ENCODE peak calls at places on chromosomes 7 and 10, in four cellular contexts. X is H1, C is HepG2, D is GM12878. W is an unnamed sample. For H3K9me3, the result is how much of the 10 kb centered on the place peaks cover.

GRCh38 chr10:48945441-48946143 is 6.0 kb upstream of the LRRC18 start:
- DNase-seq in C (no peak), D (no peak), X (no peak), W (no peak)

GRCh38 chr10:47111329-47111862 is 188.6 kb upstream of the GDF10 start:
- DNase-seq in X (no peak), D (no peak), C (no peak), W (no peak)

GRCh38 chr10:128751284-128751683 is 625.1 kb upstream of the MKI67 start:
- DNase-seq in C (no peak), X (no peak), D (no peak), W (no peak)

GRCh38 chr10:112981553-112981952 is 31.5 kb downstream of the TCF7L2 start:
- DNase-seq in C (no peak), D (peak), X (no peak), W (no peak)

GRCh38 chr10:79382491-79382941 is 35.2 kb downstream of the PPIF start:
- DNase-seq in X (no peak), C (no peak), D (no peak), W (no peak)

GRCh38 chr10:70549962-70550845 is 52.3 kb downstream of the PRF1 start:
- DNase-seq in C (peak), X (no peak), D (peak), W (no peak)

GRCh38 chr10:132477398-132478340 is 59.9 kb upstream of the INPP5A start:
- DNase-seq in D (no peak), C (no peak), X (no peak), W (no peak)

GRCh38 chr7:2542011-2542923 is 13.1 kb downstream of the BRAT1 start:
- DNase-seq in D (no peak), C (no peak), X (no peak), W (no peak)

GRCh38 chr7:144830024-144830785 is 5.6 kb downstream of the TPK1 start:
- DNase-seq in X (no peak), C (no peak), D (no peak), W (no peak)

GRCh38 chr7:121798896-121799295 is 74.1 kb upstream of the PTPRZ1 start:
- DNase-seq in C (no peak), X (peak), D (no peak), W (peak)

GRCh38 chr7:10685040-10685439 is 288.6 kb upstream of the PHF14 start:
- DNase-seq in D (no peak), C (no peak), X (no peak), W (no peak)

GRCh38 chr7:94513565-94513860 is 3.9 kb downstream of the CASD1 start:
- DNase-seq in X (no peak), D (no peak), C (no peak), W (no peak)

GRCh38 chr10:67666416-67667043 is 29.5 kb downstream of the CTNNA3 start:
- DNase-seq in C (peak), D (no peak), X (no peak), W (no peak)

GRCh38 chr7:2495402-2496309 is 19.5 kb upstream of the GRIFIN start:
- DNase-seq in C (no peak), D (no peak), X (no peak), W (peak)

GRCh38 chr7:155154586-155154985 is 84.5 kb downstream of the HTR5A start:
- DNase-seq in C (no peak), D (no peak), X (no peak), W (no peak)

GRCh38 chr10:117159390-117159789 is 21.3 kb upstream of the VAX1 start:
- DNase-seq in D (no peak), C (no peak), X (peak), W (peak)

GRCh38 chr7:24891173-24891787 is 88.7 kb downstream of the OSBPL3 start:
- DNase-seq in X (no peak), D (no peak), C (no peak), W (no peak)

GRCh38 chr10:78414380-78414779 is 380.7 kb downstream of the RPS24 start:
- DNase-seq in X (no peak), D (no peak), C (no peak), W (no peak)

GRCh38 chr10:22619111-22619510 is 95.3 kb downstream of the PIP4K2A start:
- DNase-seq in C (no peak), D (no peak), X (no peak), W (no peak)

GRCh38 chr7:128357366-128357662 is 4.2 kb downstream of the PRRT4 start:
- DNase-seq in C (no peak), X (no peak), D (no peak), W (no peak)

GRCh38 chr10:132957131-132957530 is 14.8 kb upstream of the CFAP46 start:
- DNase-seq in C (no peak), X (no peak), D (no peak), W (no peak)

GRCh38 chr7:148142660-148143248 is 447.8 kb upstream of the C7orf33 start:
- DNase-seq in X (no peak), D (no peak), C (peak), W (peak)

GRCh38 chr10:103921248-103921647 is 3.3 kb upstream of the STN1 start:
- DNase-seq in D (no peak), C (no peak), X (no peak), W (no peak)

GRCh38 chr7:39754326-39755120 is 131.2 kb downstream of the RALA start:
- DNase-seq in X (no peak), C (no peak), D (no peak), W (no peak)

GRCh38 chr10:120732643-120733313 is 118.4 kb upstream of the WDR11 start:
- DNase-seq in X (no peak), C (no peak), D (no peak), W (no peak)

GRCh38 chr10:770975-771374 is 81.5 kb upstream of the DIP2C start:
- DNase-seq in C (no peak), X (no peak), D (no peak), W (no peak)

GRCh38 chr10:774223-774622 is 84.8 kb upstream of the DIP2C start:
- DNase-seq in D (no peak), C (no peak), X (no peak), W (no peak)

GRCh38 chr10:771647-772046 is 82.2 kb upstream of the DIP2C start:
- DNase-seq in X (no peak), C (no peak), D (no peak), W (no peak)

GRCh38 chr10:773562-774161 is 84.2 kb upstream of the DIP2C start:
- DNase-seq in C (no peak), X (no peak), D (no peak), W (no peak)

DNA sequence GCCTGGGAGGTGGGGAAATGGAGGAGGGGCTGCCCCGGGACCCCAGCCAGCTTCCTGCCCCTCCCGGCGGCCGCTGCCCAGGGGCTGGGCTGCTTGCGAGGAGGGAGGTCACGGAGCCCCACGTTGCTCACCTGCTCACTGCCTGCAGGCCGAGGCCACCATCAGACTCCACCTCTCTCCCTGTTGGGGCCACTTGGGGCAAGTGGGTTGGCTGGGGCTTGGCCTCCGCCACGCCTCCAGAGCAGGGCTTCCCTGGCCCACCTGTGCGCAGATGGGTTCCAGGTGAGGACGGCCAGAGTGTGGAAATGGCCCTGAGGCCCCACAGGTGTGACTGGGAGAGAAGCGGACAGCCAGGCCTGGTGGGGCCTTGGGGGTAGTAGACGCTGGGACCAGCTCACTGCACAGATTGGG is 82.8 kb upstream of the DIP2C start:
- DNase-seq in X (no peak), D (no peak), C (no peak), W (no peak)
- TF ChIP-seq SUZ12 in X (no peak), D (no peak), C (no peak), W (no peak)

DNA sequence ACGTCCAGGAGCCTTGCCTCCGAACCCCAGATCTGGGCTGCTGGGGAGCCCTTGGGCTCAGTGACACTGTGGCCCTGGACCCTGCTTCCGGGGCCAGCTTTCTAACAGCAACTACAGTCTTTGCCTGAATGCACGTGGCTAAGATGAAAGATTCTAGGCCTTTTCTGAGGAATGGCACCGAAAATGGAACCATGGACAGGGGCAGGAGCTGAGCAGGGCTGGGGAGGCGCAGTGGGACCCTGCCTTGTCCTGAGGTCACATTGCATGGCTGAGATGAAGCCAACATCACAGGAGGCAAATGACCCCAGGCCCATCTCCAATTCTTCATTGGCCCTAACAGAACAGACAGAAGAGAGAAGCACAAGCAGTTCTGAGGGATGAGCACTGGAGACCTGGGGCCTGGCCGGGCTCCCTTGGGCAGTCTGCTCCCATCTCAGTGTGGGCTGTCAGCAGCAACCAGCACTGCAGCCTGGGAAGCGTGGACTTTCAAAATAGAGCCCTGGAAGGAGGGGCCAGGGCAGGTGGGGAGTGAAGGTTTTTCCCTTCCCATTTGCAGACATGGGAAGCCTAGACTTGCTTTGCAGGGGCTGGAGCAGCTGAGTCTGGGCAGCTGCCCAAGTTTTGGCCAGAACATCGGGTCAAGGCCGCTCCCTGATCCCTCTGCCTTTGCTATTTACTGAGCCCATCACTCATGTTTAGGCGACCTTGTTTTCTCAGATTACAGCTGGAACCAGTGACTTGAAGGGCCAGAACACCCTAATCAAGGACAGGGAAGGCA is 114.4 kb upstream of the TCERG1L start:
- DNase-seq in X (no peak), D (no peak), C (no peak), W (no peak)
- H3K9me3 ChIP-seq in X (under half), D (under half), C (under half), W (under half)

GRCh38 chr10:101828734-101829551 is 10.7 kb upstream of the OGA start:
- DNase-seq in C (no peak), X (no peak), D (no peak), W (no peak)
- H3K4me3 ChIP-seq in C (no peak), X (peak), D (no peak), W (peak)

GRCh38 chr10:12844796-12845524 is 156.6 kb downstream of the CCDC3 start:
- DNase-seq in D (no peak), X (no peak), C (peak), W (no peak)
- TF ChIP-seq SUZ12 in D (no peak), X (no peak), C (no peak), W (no peak)

GRCh38 chr10:42519079-42519478 is 119.3 kb downstream of the ZNF33B start:
- DNase-seq in X (no peak), D (no peak), C (no peak), W (no peak)
- H3K9me3 ChIP-seq in X (half or more), D (under half), C (under half), W (half or more)

DNA sequence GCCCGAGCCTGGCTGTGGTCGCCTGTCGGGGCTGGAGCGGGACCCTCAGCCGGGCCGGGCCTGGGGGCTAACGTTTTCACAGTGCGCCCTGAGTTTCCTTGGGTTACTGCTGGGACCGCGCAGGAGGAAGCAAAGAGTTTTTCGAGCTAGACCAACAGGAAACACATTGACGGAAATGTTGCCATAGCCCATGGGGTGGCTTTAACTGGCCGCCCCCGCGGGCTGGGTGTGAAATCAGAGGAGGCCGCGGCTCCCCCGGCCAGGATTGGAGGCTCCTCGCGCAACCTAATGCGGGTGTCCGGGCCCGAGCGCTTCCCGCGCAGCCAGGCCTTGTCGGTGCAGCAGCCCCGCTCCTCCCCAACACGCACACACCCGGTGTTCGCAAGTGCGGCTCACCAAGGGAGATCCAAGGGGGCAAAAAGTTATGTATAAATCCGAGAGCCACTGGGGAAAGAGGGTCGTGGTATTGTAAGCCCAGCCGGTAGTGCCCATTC is 1.9 kb downstream of the HHEX start:
- DNase-seq in C (no peak), X (no peak), D (no peak), W (no peak)
- H3K4me3 ChIP-seq in C (peak), X (peak), D (no peak), W (peak)

DNA sequence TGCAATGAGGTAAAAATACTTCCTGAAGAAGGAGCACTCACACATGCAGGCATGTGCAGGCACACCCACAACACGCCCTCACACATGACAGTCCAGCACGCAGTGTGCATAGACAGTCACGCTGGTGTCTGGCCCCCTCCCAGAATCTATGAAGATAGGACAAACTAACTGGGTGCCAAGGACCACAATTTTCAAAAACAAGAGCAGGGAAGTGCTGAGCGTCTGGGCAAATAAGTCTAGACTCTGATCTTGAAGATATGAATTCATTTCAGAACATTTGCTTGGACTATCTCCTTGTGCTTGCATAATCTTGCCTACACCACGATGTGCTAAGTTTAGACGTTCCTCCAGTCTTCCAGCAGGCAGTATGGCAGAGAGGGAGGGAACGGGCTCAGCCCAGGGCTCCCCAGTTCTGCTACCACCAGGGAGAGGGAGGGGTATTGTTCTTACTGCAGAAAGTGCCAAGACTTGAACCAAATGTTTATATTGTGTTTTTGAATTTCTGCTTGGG is 276.5 kb upstream of the KLF6 start:
- DNase-seq in D (no peak), C (no peak), X (no peak), W (no peak)
- TF ChIP-seq SUZ12 in D (no peak), C (no peak), X (no peak), W (no peak)

GRCh38 chr7:71264005-71264404 is 132.1 kb downstream of the GALNT17 start:
- DNase-seq in D (no peak), C (no peak), X (no peak), W (no peak)
- H3K9me3 ChIP-seq in D (under half), C (under half), X (under half), W (under half)

DNA sequence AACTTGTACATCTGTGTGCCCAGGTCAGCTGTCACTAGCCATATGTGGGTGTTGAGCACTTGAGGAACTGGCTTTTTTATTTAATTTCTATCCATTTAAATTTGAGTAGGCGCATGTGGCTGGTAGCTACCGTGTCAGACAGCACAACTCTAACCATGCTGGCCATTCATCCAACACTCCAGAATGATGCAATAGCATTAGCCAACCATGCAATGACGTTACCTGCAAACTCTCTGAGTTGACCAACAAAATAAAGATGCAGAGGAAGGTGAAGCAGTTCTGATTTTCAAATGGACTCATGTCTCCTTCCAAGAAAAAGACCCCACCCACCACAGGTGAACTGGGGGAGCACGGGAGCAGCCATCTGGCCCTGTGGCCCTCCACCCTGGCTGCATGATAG is 24.5 kb upstream of the CHST15 start:
- DNase-seq in C (no peak), D (no peak), X (no peak), W (no peak)
- H3K4me3 ChIP-seq in C (no peak), D (no peak), X (no peak), W (no peak)

DNA sequence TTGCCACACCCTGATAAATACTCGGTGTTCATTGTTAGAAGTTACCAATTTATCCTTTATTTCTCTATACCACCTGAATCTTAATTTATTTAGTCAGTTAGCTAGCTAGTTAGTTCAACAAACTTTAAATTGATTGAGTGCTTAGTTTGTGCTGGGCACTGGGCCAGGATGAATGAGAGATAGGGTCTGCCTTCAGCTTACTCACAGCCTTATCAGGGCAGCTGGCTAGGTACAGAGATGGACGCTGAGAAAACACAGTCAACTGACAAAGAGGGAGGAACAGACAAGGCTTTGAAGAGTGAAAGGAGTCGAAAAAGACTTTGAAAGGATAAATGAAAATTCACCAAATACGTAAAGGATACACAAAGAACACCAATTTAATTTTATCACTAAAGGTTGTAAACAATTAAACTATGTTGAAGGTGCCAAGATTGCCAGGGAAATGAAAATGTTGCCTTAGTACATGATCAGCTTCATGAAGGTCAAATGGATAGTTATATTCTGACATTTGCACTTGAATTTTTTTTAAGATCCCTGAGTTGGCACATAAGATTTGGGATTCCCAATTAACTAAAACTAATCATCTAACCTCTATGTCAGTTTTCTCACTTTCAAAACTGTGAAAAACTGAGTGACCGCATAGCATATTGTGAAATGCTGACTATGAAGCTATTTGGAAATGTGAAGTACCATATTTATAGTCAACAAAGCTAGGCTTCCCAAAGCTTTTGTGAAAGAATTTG is 2.1 kb downstream of the CAV2 start:
- DNase-seq in X (no peak), C (no peak), D (no peak), W (no peak)
- TF ChIP-seq SUZ12 in X (no peak), C (no peak), D (no peak), W (no peak)